ENCODE peak calls at places on chromosomes 2 and 18, in seven cellular contexts. H is CD8-positive, alpha-beta T cell; V is A549; S is cardiac muscle cell; D is heart right ventricle; G is thoracic aorta; Y is upper lobe of left lung. W is an unnamed sample.

GRCh38 chr18:37671119-37671518 is 105.5 kb upstream of the CELF4 start:
- DNase-seq in H (no peak), V (no peak), S (no peak), D (no peak), G (no peak), Y (peak), W (no peak)

GRCh38 chr2:7517122-7517487 is 599.9 kb downstream of the RNF144A start:
- DNase-seq in H (peak), V (no peak), S (no peak), D (no peak), G (no peak), Y (no peak), W (peak)

GRCh38 chr2:16553222-16553621 is 112.4 kb downstream of the CYRIA start:
- DNase-seq in H (peak), V (peak), S (peak), D (peak), G (no peak), Y (no peak), W (no peak)

GRCh38 chr2:176508984-176509383 is 239.7 kb downstream of the MTX2 start:
- DNase-seq in H (no peak), V (no peak), S (peak), D (no peak), G (no peak), Y (no peak), W (no peak)

GRCh38 chr2:153163055-153163454 is 315.5 kb downstream of the RPRM start:
- DNase-seq in H (peak), V (peak), S (no peak), D (no peak), G (no peak), Y (no peak), W (no peak)

GRCh38 chr2:71385008-71385407 is 53.4 kb downstream of the ZNF638 start:
- DNase-seq in H (no peak), V (no peak), S (peak), D (no peak), G (no peak), Y (no peak), W (no peak)

GRCh38 chr2:235936493-235936892 is 231.7 kb downstream of the GBX2 start:
- DNase-seq in H (no peak), V (peak), S (peak), D (no peak), G (no peak), Y (no peak), W (no peak)

GRCh38 chr2:185279999-185280398 is 458.6 kb upstream of the FSIP2 start:
- DNase-seq in H (no peak), V (peak), S (peak), D (no peak), G (no peak), Y (no peak), W (no peak)

GRCh38 chr2:218407717-218408116 is 8.0 kb downstream of the CTDSP1 start:
- DNase-seq in H (no peak), V (no peak), S (no peak), D (no peak), G (no peak), Y (no peak), W (peak)

GRCh38 chr2:52260904-52261303 is 1229.0 kb upstream of the NRXN1 start:
- DNase-seq in H (no peak), V (no peak), S (peak), D (no peak), G (no peak), Y (no peak), W (no peak)

GRCh38 chr2:98374958-98375570 is 28.8 kb downstream of the CNGA3 start:
- DNase-seq in H (no peak), V (no peak), S (no peak), D (no peak), G (no peak), Y (no peak), W (no peak)

GRCh38 chr2:584863-585823 is 92.1 kb downstream of the TMEM18 start:
- DNase-seq in H (peak), V (no peak), S (no peak), D (no peak), G (no peak), Y (no peak), W (no peak)

GRCh38 chr18:24373331-24373730 is 24.3 kb downstream of the OSBPL1A start:
- DNase-seq in H (no peak), V (no peak), S (no peak), D (no peak), G (no peak), Y (no peak), W (no peak)

GRCh38 chr18:72999971-73000607 is 132.3 kb upstream of the NETO1 start:
- DNase-seq in H (no peak), V (no peak), S (no peak), D (no peak), G (no peak), Y (no peak), W (no peak)

GRCh38 chr2:11716689-11717321 is 29.6 kb upstream of the LPIN1 start:
- DNase-seq in H (no peak), V (no peak), S (peak), D (no peak), G (no peak), Y (no peak), W (no peak)

GRCh38 chr18:45167631-45168225 is 447.5 kb upstream of the SLC14A2 start:
- DNase-seq in H (no peak), V (no peak), S (peak), D (no peak), G (no peak), Y (no peak), W (no peak)

GRCh38 chr18:35890323-35890722 is 82.2 kb upstream of the RMP24 start:
- DNase-seq in H (no peak), V (no peak), S (no peak), D (no peak), G (no peak), Y (no peak), W (no peak)
- H3K27ac ChIP-seq in H (no peak), V (no peak), S (peak), D (no peak), G (no peak), Y (no peak), W (no peak)

GRCh38 chr18:69770206-69770605 is 177.5 kb downstream of the CD226 start:
- DNase-seq in H (no peak), V (no peak), S (no peak), D (no peak), G (no peak), Y (no peak), W (no peak)
- H3K4me3 ChIP-seq in H (no peak), V (no peak), S (no peak), D (no peak), G (no peak), Y (no peak), W (no peak)

GRCh38 chr2:240990266-240990529 is 8.2 kb upstream of the SNED1 start:
- DNase-seq in H (no peak), V (no peak), S (no peak), D (no peak), G (no peak), Y (no peak), W (no peak)
- H3K27ac ChIP-seq in H (no peak), V (no peak), S (no peak), D (no peak), G (no peak), Y (no peak), W (no peak)

DNA sequence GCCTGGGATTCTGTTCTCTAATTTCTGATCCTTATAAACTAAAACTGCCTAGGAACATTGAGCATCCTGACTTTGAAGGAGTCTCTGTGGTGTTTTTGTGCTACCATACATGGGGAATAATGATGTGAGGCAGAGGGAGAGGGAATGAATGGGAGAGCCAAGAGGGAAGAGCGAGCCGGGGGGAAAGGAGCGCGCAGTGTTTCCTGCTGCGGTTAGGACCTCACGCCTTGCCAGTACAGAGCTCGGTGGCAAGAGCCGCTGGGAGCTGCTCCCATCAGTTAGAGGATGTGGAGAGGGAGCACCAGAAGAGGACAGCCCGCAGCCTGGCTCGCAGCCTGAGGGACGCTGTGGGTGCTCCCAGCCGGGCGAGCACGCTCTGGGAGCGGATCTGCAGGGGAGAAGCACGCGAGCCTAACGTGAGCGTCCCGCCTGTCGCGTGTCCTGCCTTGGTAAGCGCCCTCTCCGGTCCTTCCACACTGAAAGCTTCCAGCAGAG is 114.7 kb downstream of the FAM210A start:
- DNase-seq in H (no peak), V (no peak), S (peak), D (peak), G (no peak), Y (peak), W (peak)
- H3K4me3 ChIP-seq in H (peak), V (no peak), S (no peak), D (peak), G (peak), Y (no peak), W (peak)

GRCh38 chr2:126698376-126698775 is 42.4 kb downstream of the GYPC start:
- DNase-seq in H (no peak), V (no peak), S (no peak), D (no peak), G (no peak), Y (no peak), W (no peak)

GRCh38 chr2:126698991-126699390 is 43.0 kb downstream of the GYPC start:
- DNase-seq in H (no peak), V (no peak), S (no peak), D (no peak), G (no peak), Y (no peak), W (no peak)

GRCh38 chr2:126700073-126700581 is 44.2 kb downstream of the GYPC start:
- DNase-seq in H (no peak), V (no peak), S (peak), D (peak), G (no peak), Y (no peak), W (no peak)

GRCh38 chr2:126703311-126703710 is 47.4 kb downstream of the GYPC start:
- DNase-seq in H (no peak), V (no peak), S (no peak), D (no peak), G (no peak), Y (no peak), W (no peak)

DNA sequence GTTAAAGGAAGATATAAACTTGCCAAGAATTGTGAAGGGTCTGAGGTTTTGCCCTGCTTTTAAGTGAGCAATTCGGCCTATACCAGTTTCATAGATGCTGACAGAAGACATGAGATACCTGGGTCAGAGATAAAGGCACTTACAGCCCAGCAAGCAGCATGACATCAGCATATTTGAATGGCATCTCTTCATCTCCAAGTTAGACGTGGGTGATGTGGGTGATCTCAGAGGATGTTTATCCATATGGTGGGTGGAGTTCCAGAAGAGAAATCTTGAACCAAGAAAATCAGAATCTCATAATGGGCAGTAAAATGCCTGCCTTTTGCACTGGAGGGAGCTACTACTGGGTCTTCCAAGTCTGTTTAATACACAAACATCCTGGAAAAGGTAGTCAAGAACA is 44.7 kb downstream of the GYPC start:
- DNase-seq in H (no peak), V (peak), S (peak), D (no peak), G (no peak), Y (no peak), W (no peak)
- H3K27ac ChIP-seq in H (no peak), V (no peak), S (no peak), D (peak), G (no peak), Y (peak), W (no peak)

GRCh38 chr2:199160081-199160480 is 297.7 kb downstream of the SATB2 start:
- DNase-seq in H (no peak), V (no peak), S (no peak), D (no peak), G (no peak), Y (no peak), W (no peak)
- H3K4me3 ChIP-seq in H (no peak), V (no peak), S (no peak), D (no peak), G (no peak), Y (no peak), W (no peak)

GRCh38 chr18:58993260-58993659 is 128.6 kb downstream of the ZNF532 start:
- DNase-seq in H (no peak), V (peak), S (peak), D (peak), G (no peak), Y (no peak), W (no peak)

GRCh38 chr18:58992301-58993231 is 127.9 kb downstream of the ZNF532 start:
- DNase-seq in H (no peak), V (peak), S (peak), D (no peak), G (no peak), Y (no peak), W (no peak)

GRCh38 chr18:58989184-58989759 is 124.6 kb downstream of the ZNF532 start:
- DNase-seq in H (no peak), V (no peak), S (no peak), D (no peak), G (no peak), Y (no peak), W (no peak)

GRCh38 chr18:58990720-58991119 is 126.0 kb downstream of the ZNF532 start:
- DNase-seq in H (no peak), V (no peak), S (no peak), D (no peak), G (no peak), Y (no peak), W (no peak)

GRCh38 chr18:58991127-58991798 is 126.6 kb downstream of the ZNF532 start:
- DNase-seq in H (no peak), V (no peak), S (peak), D (no peak), G (no peak), Y (no peak), W (no peak)
- H3K27ac ChIP-seq in H (no peak), V (peak), S (no peak), D (peak), G (peak), Y (no peak), W (no peak)

GRCh38 chr2:55154525-55155030 is 77.5 kb downstream of the CLHC1 start:
- DNase-seq in H (no peak), V (no peak), S (no peak), D (no peak), G (no peak), Y (no peak), W (no peak)

GRCh38 chr2:55155206-55155605 is 76.9 kb downstream of the CLHC1 start:
- DNase-seq in H (no peak), V (no peak), S (no peak), D (no peak), G (no peak), Y (no peak), W (no peak)

GRCh38 chr2:55157474-55157884 is 74.6 kb downstream of the CLHC1 start:
- DNase-seq in H (no peak), V (no peak), S (no peak), D (no peak), G (no peak), Y (no peak), W (no peak)

GRCh38 chr2:55155764-55156221 is 76.3 kb downstream of the CLHC1 start:
- DNase-seq in H (no peak), V (no peak), S (peak), D (no peak), G (no peak), Y (no peak), W (no peak)

DNA sequence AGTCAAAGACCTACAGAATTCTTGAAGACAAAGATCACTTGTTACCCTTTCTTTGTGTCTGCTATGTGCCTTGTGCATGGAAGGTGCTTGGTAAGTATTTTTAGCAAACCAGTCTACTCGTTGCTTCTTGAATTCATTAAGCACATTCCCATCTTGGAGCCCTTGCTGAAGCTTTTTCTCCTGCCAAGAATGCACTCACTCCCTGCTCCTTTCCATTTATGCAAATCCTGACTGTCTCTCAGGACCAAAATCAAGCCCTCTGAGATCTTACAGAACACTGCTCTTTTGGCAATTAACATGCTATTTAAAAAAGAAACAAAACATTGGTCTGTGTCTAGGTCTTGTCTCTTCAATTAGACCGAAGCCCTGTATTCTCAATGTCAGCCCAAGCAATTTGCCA is 75.8 kb downstream of the CLHC1 start:
- DNase-seq in H (no peak), V (no peak), S (peak), D (no peak), G (no peak), Y (no peak), W (no peak)
- H3K4me3 ChIP-seq in H (no peak), V (no peak), S (no peak), D (no peak), G (no peak), Y (no peak), W (no peak)